ENCODE peak calls at places on chromosomes 3 and 15, in seven cellular contexts. One of them, this sample, is unnamed.

GRCh38 chr3:23752126-23752525 is 53.6 kb upstream of the UBE2E1 start:
- DNase-seq in CD8-positive, alpha-beta memory T cell: no peak
- DNase-seq in mammary epithelial cell: no peak
- DNase-seq in SJCRH30: peak; percentile 49
- DNase-seq in kidney: no peak
- DNase-seq in A673: no peak
- DNase-seq in HepG2: no peak
- DNase-seq in this sample: no peak

GRCh38 chr3:187921391-187921790 is 176.1 kb upstream of the BCL6 start:
- DNase-seq in CD8-positive, alpha-beta memory T cell: no peak
- DNase-seq in mammary epithelial cell: no peak
- DNase-seq in SJCRH30: no peak
- DNase-seq in kidney: no peak
- DNase-seq in A673: no peak
- DNase-seq in HepG2: no peak
- DNase-seq in this sample: no peak

GRCh38 chr3:134449277-134449676 is 36.5 kb downstream of the ANAPC13 start:
- DNase-seq in CD8-positive, alpha-beta memory T cell: no peak
- DNase-seq in mammary epithelial cell: peak; percentile 45
- DNase-seq in SJCRH30: peak; percentile 43
- DNase-seq in kidney: no peak
- DNase-seq in A673: peak; percentile 58
- DNase-seq in HepG2: peak; percentile 56
- DNase-seq in this sample: peak; percentile 49

GRCh38 chr15:75313116-75313845 is 22.6 kb upstream of the COMMD4 start:
- DNase-seq in CD8-positive, alpha-beta memory T cell: no peak
- DNase-seq in mammary epithelial cell: no peak
- DNase-seq in SJCRH30: no peak
- DNase-seq in kidney: no peak
- DNase-seq in A673: no peak
- DNase-seq in HepG2: no peak
- DNase-seq in this sample: no peak

GRCh38 chr3:58111513-58112184 is 99.1 kb downstream of the DNASE1L3 start:
- DNase-seq in CD8-positive, alpha-beta memory T cell: peak; percentile 12
- DNase-seq in mammary epithelial cell: peak; percentile 69
- DNase-seq in SJCRH30: no peak
- DNase-seq in kidney: peak; percentile 86
- DNase-seq in A673: no peak
- DNase-seq in HepG2: peak; percentile 84
- DNase-seq in this sample: peak; percentile 90

GRCh38 chr3:44561076-44561475 is 6.1 kb downstream of the ZKSCAN7 start:
- DNase-seq in CD8-positive, alpha-beta memory T cell: no peak
- DNase-seq in mammary epithelial cell: no peak
- DNase-seq in SJCRH30: no peak
- DNase-seq in kidney: no peak
- DNase-seq in A673: no peak
- DNase-seq in HepG2: no peak
- DNase-seq in this sample: no peak

GRCh38 chr3:33144433-33144832 is 30.6 kb downstream of the CRTAP start:
- DNase-seq in CD8-positive, alpha-beta memory T cell: no peak
- DNase-seq in mammary epithelial cell: no peak
- DNase-seq in SJCRH30: no peak
- DNase-seq in kidney: no peak
- DNase-seq in A673: peak; percentile 38
- DNase-seq in HepG2: peak; percentile 10
- DNase-seq in this sample: no peak

GRCh38 chr3:54876694-54877093 is 51.2 kb downstream of the LRTM1 start:
- DNase-seq in CD8-positive, alpha-beta memory T cell: no peak
- DNase-seq in mammary epithelial cell: no peak
- DNase-seq in SJCRH30: no peak
- DNase-seq in kidney: no peak
- DNase-seq in A673: no peak
- DNase-seq in HepG2: no peak
- DNase-seq in this sample: no peak

GRCh38 chr15:82105458-82106205 is 59.8 kb upstream of the MEX3B start:
- DNase-seq in CD8-positive, alpha-beta memory T cell: no peak
- DNase-seq in mammary epithelial cell: peak; percentile 66
- DNase-seq in SJCRH30: no peak
- DNase-seq in kidney: no peak
- DNase-seq in A673: no peak
- DNase-seq in HepG2: peak; percentile 5
- DNase-seq in this sample: peak; percentile 20

GRCh38 chr3:8441969-8442559 is 59.6 kb upstream of the LMCD1 start:
- DNase-seq in CD8-positive, alpha-beta memory T cell: no peak
- DNase-seq in mammary epithelial cell: peak; percentile 30
- DNase-seq in SJCRH30: peak; percentile 54
- DNase-seq in kidney: no peak
- DNase-seq in A673: peak; percentile 65
- DNase-seq in HepG2: peak; percentile 60
- DNase-seq in this sample: peak; percentile 68

DNA sequence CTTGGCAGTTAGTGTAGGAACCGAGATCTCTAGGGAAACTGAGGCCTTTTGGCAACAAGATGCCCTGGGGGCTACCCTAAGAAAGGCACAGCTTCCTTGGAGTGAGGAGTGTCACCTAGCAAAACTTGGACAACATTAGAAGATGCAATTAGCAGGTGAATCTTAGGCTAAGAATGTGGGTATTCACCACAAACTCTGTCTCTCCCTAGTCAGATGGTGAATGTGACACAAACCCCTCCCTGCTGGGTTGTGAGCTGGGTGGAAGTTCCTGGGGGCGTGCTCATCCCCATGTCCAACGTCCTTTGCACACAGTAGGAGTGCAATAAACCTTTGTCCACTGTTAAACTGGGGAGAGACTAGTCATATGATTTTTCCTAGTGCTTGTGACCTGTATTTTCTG is 67.1 kb upstream of the SH3GL3 start:
- DNase-seq in CD8-positive, alpha-beta memory T cell: no peak
- DNase-seq in mammary epithelial cell: peak; percentile 89
- DNase-seq in SJCRH30: no peak
- DNase-seq in kidney: no peak
- DNase-seq in A673: no peak
- DNase-seq in HepG2: no peak
- DNase-seq in this sample: no peak
- H3K27ac ChIP-seq in CD8-positive, alpha-beta memory T cell: no peak overlapping the region
- H3K27ac ChIP-seq in mammary epithelial cell: peak overlapping the region; percentile 97
- H3K27ac ChIP-seq in SJCRH30: no peak overlapping the region
- H3K27ac ChIP-seq in kidney: no peak overlapping the region
- H3K27ac ChIP-seq in A673: no peak overlapping the region
- H3K27ac ChIP-seq in HepG2: no peak overlapping the region
- H3K27ac ChIP-seq in this sample: no peak overlapping the region

DNA sequence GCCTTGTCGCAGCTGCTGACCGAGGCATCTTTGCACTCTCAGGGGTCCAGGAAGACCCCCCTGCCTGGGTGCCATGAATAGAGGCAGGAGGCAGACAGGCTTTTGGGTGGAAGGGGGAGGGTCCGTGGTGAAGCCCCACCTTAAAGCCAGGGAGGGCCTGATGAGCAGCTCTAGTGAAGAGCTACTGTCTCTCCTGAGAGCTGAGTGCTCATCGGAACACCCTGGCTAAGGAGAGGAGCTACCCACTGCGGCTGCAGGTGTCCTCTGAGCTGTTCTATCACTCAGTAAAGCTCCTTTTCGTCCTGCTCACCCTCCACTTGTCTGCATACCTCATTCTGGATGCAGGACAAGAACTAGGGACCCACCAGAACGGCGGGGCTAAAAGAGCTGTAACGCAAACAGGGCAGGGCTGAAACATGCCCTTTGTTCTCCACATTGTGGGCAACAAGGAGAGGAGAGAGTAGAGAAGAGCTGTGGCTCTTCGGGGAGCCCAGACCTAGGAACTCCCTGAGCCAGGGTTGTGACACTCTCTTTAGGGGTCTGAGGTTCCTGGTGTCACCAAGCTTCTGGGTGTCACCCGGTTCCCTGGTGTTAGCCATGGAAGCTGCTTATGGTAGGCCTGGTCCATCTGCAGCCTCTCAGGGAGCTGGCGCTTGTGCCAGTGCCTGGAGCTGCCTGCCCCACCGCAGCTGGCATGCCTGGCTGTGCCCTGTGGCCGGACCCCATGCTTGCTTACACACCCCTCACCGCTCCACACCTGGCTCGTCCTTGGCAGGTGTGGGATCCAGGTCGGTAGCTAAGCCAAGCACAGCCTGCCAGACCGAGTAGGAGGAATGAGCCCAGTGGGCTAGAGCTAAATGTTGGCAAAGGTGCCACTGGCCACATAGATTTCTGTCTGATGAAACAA is 26.2 kb upstream of the TFG start:
- DNase-seq in CD8-positive, alpha-beta memory T cell: no peak
- DNase-seq in mammary epithelial cell: no peak
- DNase-seq in SJCRH30: no peak
- DNase-seq in kidney: peak; percentile 70
- DNase-seq in A673: no peak
- DNase-seq in HepG2: no peak
- DNase-seq in this sample: peak; percentile 61
- H3K4me3 ChIP-seq in CD8-positive, alpha-beta memory T cell: no peak overlapping the region
- H3K4me3 ChIP-seq in mammary epithelial cell: no peak overlapping the region
- H3K4me3 ChIP-seq in SJCRH30: no peak overlapping the region
- H3K4me3 ChIP-seq in kidney: no peak overlapping the region
- H3K4me3 ChIP-seq in A673: no peak overlapping the region
- H3K4me3 ChIP-seq in HepG2: no peak overlapping the region
- H3K4me3 ChIP-seq in this sample: no peak overlapping the region

GRCh38 chr3:105274958-105275357 is 91.8 kb upstream of the ALCAM start:
- DNase-seq in CD8-positive, alpha-beta memory T cell: no peak
- DNase-seq in mammary epithelial cell: peak; percentile 83
- DNase-seq in SJCRH30: no peak
- DNase-seq in kidney: no peak
- DNase-seq in A673: no peak
- DNase-seq in HepG2: no peak
- DNase-seq in this sample: no peak

GRCh38 chr3:105278688-105279087 is 88.0 kb upstream of the ALCAM start:
- DNase-seq in CD8-positive, alpha-beta memory T cell: no peak
- DNase-seq in mammary epithelial cell: no peak
- DNase-seq in SJCRH30: no peak
- DNase-seq in kidney: no peak
- DNase-seq in A673: no peak
- DNase-seq in HepG2: no peak
- DNase-seq in this sample: no peak

GRCh38 chr3:105281989-105282388 is 84.7 kb upstream of the ALCAM start:
- DNase-seq in CD8-positive, alpha-beta memory T cell: no peak
- DNase-seq in mammary epithelial cell: no peak
- DNase-seq in SJCRH30: no peak
- DNase-seq in kidney: no peak
- DNase-seq in A673: no peak
- DNase-seq in HepG2: no peak
- DNase-seq in this sample: no peak

GRCh38 chr3:105274536-105274935 is 92.2 kb upstream of the ALCAM start:
- DNase-seq in CD8-positive, alpha-beta memory T cell: no peak
- DNase-seq in mammary epithelial cell: no peak
- DNase-seq in SJCRH30: no peak
- DNase-seq in kidney: no peak
- DNase-seq in A673: no peak
- DNase-seq in HepG2: no peak
- DNase-seq in this sample: no peak

DNA sequence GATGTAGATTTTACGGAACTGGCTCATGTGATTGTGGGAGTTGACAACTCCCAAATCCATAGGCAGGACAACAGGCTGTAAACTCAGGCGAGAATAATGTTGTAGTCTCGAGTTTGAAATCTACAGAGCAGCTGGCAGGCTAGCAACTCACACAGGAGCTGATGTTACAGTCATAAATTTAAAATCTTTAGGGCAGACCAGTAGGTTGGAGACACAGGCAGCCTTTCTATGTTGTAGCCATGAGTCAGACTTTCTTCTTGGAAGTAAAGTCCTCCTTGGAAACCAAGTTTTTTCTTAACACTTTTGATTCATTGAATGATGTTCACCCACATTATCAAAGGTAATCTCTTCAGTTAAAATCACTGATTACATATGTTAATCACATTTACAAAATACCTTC is 89.1 kb upstream of the ALCAM start:
- DNase-seq in CD8-positive, alpha-beta memory T cell: no peak
- DNase-seq in mammary epithelial cell: peak; percentile 37
- DNase-seq in SJCRH30: no peak
- DNase-seq in kidney: no peak
- DNase-seq in A673: no peak
- DNase-seq in HepG2: no peak
- DNase-seq in this sample: no peak
- H3K27ac ChIP-seq in CD8-positive, alpha-beta memory T cell: no peak overlapping the region
- H3K27ac ChIP-seq in mammary epithelial cell: no peak overlapping the region
- H3K27ac ChIP-seq in SJCRH30: no peak overlapping the region
- H3K27ac ChIP-seq in kidney: no peak overlapping the region
- H3K27ac ChIP-seq in A673: no peak overlapping the region
- H3K27ac ChIP-seq in HepG2: no peak overlapping the region
- H3K27ac ChIP-seq in this sample: no peak overlapping the region

GRCh38 chr3:71119171-71119570 is 464.4 kb downstream of the FOXP1 start:
- DNase-seq in CD8-positive, alpha-beta memory T cell: no peak
- DNase-seq in mammary epithelial cell: peak; percentile 32
- DNase-seq in SJCRH30: no peak
- DNase-seq in kidney: no peak
- DNase-seq in A673: no peak
- DNase-seq in HepG2: no peak
- DNase-seq in this sample: no peak

GRCh38 chr3:71118406-71118805 is 465.1 kb downstream of the FOXP1 start:
- DNase-seq in CD8-positive, alpha-beta memory T cell: no peak
- DNase-seq in mammary epithelial cell: no peak
- DNase-seq in SJCRH30: no peak
- DNase-seq in kidney: no peak
- DNase-seq in A673: no peak
- DNase-seq in HepG2: no peak
- DNase-seq in this sample: no peak

GRCh38 chr3:71117572-71118247 is 465.8 kb downstream of the FOXP1 start:
- DNase-seq in CD8-positive, alpha-beta memory T cell: no peak
- DNase-seq in mammary epithelial cell: no peak
- DNase-seq in SJCRH30: no peak
- DNase-seq in kidney: no peak
- DNase-seq in A673: no peak
- DNase-seq in HepG2: no peak
- DNase-seq in this sample: peak; percentile 33

GRCh38 chr3:71121429-71122167 is 461.9 kb downstream of the FOXP1 start:
- DNase-seq in CD8-positive, alpha-beta memory T cell: no peak
- DNase-seq in mammary epithelial cell: peak; percentile 24
- DNase-seq in SJCRH30: no peak
- DNase-seq in kidney: no peak
- DNase-seq in A673: no peak
- DNase-seq in HepG2: no peak
- DNase-seq in this sample: no peak

GRCh38 chr3:71120012-71120411 is 463.5 kb downstream of the FOXP1 start:
- DNase-seq in CD8-positive, alpha-beta memory T cell: no peak
- DNase-seq in mammary epithelial cell: no peak
- DNase-seq in SJCRH30: no peak
- DNase-seq in kidney: no peak
- DNase-seq in A673: no peak
- DNase-seq in HepG2: no peak
- DNase-seq in this sample: peak; percentile 52
- H3K4me3 ChIP-seq in CD8-positive, alpha-beta memory T cell: no peak overlapping the region
- H3K4me3 ChIP-seq in mammary epithelial cell: no peak overlapping the region
- H3K4me3 ChIP-seq in SJCRH30: no peak overlapping the region
- H3K4me3 ChIP-seq in kidney: no peak overlapping the region
- H3K4me3 ChIP-seq in A673: no peak overlapping the region
- H3K4me3 ChIP-seq in HepG2: no peak overlapping the region
- H3K4me3 ChIP-seq in this sample: no peak overlapping the region

GRCh38 chr15:73986776-73987056 is 5.4 kb downstream of the STOML1 start:
- DNase-seq in CD8-positive, alpha-beta memory T cell: no peak
- DNase-seq in mammary epithelial cell: no peak
- DNase-seq in SJCRH30: no peak
- DNase-seq in kidney: no peak
- DNase-seq in A673: no peak
- DNase-seq in HepG2: no peak
- DNase-seq in this sample: no peak
- H3K27ac ChIP-seq in CD8-positive, alpha-beta memory T cell: no peak overlapping the region
- H3K27ac ChIP-seq in mammary epithelial cell: peak overlapping the region; percentile 62
- H3K27ac ChIP-seq in SJCRH30: no peak overlapping the region
- H3K27ac ChIP-seq in kidney: peak overlapping the region; percentile 51
- H3K27ac ChIP-seq in A673: no peak overlapping the region
- H3K27ac ChIP-seq in HepG2: no peak overlapping the region
- H3K27ac ChIP-seq in this sample: peak overlapping the region; percentile 44